ENCODE peak calls at places on chromosomes 6 and 20, in nine cellular contexts. G is HCT116, V is A549, Y is transverse colon, W is ovary, M is IMR-90, T is stomach, E is upper lobe of left lung, I is heart left ventricle. K is an unnamed sample.

GRCh38 chr20:45041464-45042337 is 59.2 kb downstream of the KCNS1 start:
- DNase-seq in V (peak; percentile 16), W (no peak), M (peak; percentile 65), I (no peak), G (peak; percentile 66), E (no peak), T (no peak), Y (peak; percentile 14), K (no peak)

GRCh38 chr6:89644864-89645263 is 6.3 kb upstream of the LYRM2 start:
- DNase-seq in I (no peak), T (no peak), V (no peak), G (no peak), Y (no peak), E (no peak), W (no peak), M (no peak), K (no peak)

GRCh38 chr6:153074761-153075160 is 56.3 kb downstream of the RGS17 start:
- DNase-seq in T (no peak), E (no peak), W (no peak), M (no peak), I (no peak), Y (no peak), G (no peak), V (no peak), K (no peak)

GRCh38 chr6:129621252-129621651 is 88.7 kb downstream of the ARHGAP18 start:
- DNase-seq in W (no peak), T (peak; percentile 34), V (peak; percentile 28), M (no peak), E (no peak), I (no peak), Y (peak; percentile 24), G (no peak), K (no peak)

GRCh38 chr6:83431545-83432165 is 804 bp upstream of the ME1 start:
- DNase-seq in E (no peak), M (no peak), I (no peak), Y (peak; percentile 85), W (no peak), G (peak; percentile 44), T (peak; percentile 48), V (peak; percentile 58), K (no peak)

GRCh38 chr6:44221291-44221960 is 2.0 kb upstream of the SLC29A1 start:
- DNase-seq in G (no peak), Y (peak; percentile 96), W (peak; percentile 92), M (peak; percentile 62), E (peak; percentile 93), I (peak; percentile 93), V (peak; percentile 87), T (peak; percentile 97), K (peak; percentile 97)

GRCh38 chr6:168363302-168363701 is 43.7 kb upstream of the DACT2 start:
- DNase-seq in Y (no peak), W (no peak), I (no peak), V (no peak), M (no peak), G (no peak), T (no peak), E (no peak), K (no peak)

GRCh38 chr20:2149507-2149906 is 47.9 kb downstream of the STK35 start:
- DNase-seq in G (no peak), M (peak; percentile 62), Y (no peak), E (no peak), V (no peak), W (no peak), T (no peak), I (no peak), K (no peak)

GRCh38 chr6:87199787-87200186 is 44.4 kb downstream of the ZNF292 start:
- DNase-seq in M (no peak), W (no peak), V (no peak), E (no peak), Y (no peak), I (peak; percentile 24), G (no peak), T (no peak), K (no peak)

GRCh38 chr6:102501615-102502014 is 1108.1 kb downstream of the GRIK2 start:
- DNase-seq in Y (no peak), G (no peak), M (no peak), E (no peak), T (no peak), V (no peak), W (no peak), I (no peak), K (no peak)

DNA sequence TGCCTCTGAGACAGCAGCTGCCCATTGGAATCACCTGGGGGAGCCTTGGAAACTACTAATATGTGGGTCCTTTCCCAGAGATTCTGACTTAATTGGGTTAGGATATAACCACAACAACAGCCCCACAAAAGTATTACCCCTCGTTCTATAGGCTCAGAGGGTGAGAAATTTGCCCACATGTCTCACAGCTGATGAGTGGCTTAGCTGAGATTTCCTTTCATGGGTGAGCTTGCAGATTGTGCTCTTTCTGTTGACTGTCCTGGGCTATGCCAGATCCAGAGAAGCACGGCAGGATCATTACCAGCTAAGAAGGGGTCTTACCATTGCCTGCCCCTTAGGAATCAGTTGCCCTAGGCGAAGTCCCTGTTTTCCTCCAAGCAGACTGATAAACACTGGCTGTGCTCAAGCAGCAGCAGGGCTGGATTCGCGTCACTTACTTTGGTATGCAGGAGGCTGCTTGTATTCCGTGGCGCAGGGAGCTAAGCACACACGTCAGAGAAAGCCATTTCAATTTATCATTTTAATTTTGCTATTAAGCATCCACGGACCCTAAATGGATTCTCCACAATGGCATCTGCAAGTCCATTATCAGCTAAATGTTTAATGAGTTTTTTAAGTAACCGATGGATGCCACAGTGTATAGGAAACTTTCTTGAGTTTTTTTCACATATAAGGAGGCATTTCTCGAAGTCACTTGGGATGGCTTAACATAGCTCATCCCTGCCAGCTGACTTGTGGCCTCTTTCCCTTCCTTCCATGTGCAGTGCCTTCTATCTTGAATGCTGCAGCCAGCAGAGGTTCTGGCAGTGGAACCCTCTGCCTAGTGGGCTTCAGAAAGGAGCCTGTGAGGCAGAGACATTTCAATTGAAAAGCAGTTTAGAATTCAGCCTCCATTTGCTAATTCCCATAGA is 51.6 kb downstream of the AKAP12 start:
- DNase-seq in Y (peak; percentile 51), I (peak; percentile 30), W (peak; percentile 83), V (no peak), T (no peak), G (no peak), E (no peak), M (peak; percentile 96), K (no peak)
- H3K4me3 ChIP-seq in Y (no peak overlapping the region), I (no peak overlapping the region), W (no peak overlapping the region), V (no peak overlapping the region), T (no peak overlapping the region), G (no peak overlapping the region), E (no peak overlapping the region), M (no peak overlapping the region), K (no peak overlapping the region)

GRCh38 chr6:9250852-9251251 is 815.5 kb upstream of the SLC35B3 start:
- DNase-seq in T (peak; percentile 57), W (no peak), Y (peak; percentile 12), V (peak; percentile 64), I (no peak), M (peak; percentile 53), G (peak; percentile 63), E (peak; percentile 25), K (peak; percentile 48)
- TF ChIP-seq CTCF in T (no peak), W (no peak), Y (peak; percentile 19), V (peak; percentile 67), I (peak; percentile 48), M (peak; percentile 55), G (peak; percentile 73), E (peak; percentile 29), K (peak; percentile 46)

GRCh38 chr6:42050011-42050896 is at the start of gene TAF8:
- DNase-seq in T (peak; percentile 90), G (peak; percentile 82), Y (peak; percentile 93), V (peak; percentile 88), W (peak; percentile 94), M (peak; percentile 92), I (peak; percentile 92), E (peak; percentile 94), K (peak; percentile 83)
- TF ChIP-seq POLR2A in T (no peak), G (peak; percentile 98), Y (peak; percentile 95), V (peak; percentile 98), W (peak; percentile 82), M (peak; percentile 98), I (peak; percentile 82), E (peak; percentile 73), K (peak; percentile 77)

GRCh38 chr6:166658115-166658791 is 31.2 kb upstream of the RPS6KA2 start:
- DNase-seq in W (no peak), E (no peak), Y (no peak), I (no peak), T (no peak), V (no peak), M (no peak), G (no peak), K (no peak)

GRCh38 chr6:166661329-166661728 is 34.3 kb upstream of the RPS6KA2 start:
- DNase-seq in I (no peak), W (no peak), M (no peak), G (no peak), V (no peak), Y (no peak), T (no peak), E (no peak), K (no peak)

GRCh38 chr6:166658792-166659150 is 31.7 kb upstream of the RPS6KA2 start:
- DNase-seq in E (no peak), M (no peak), Y (no peak), I (no peak), V (no peak), G (no peak), T (no peak), W (no peak), K (no peak)

GRCh38 chr6:166660157-166660686 is 33.2 kb upstream of the RPS6KA2 start:
- DNase-seq in I (no peak), G (no peak), E (no peak), W (no peak), V (no peak), T (no peak), M (no peak), Y (no peak), K (no peak)

GRCh38 chr6:166659581-166659980 is 32.5 kb upstream of the RPS6KA2 start:
- DNase-seq in G (no peak), T (no peak), E (no peak), W (no peak), M (no peak), I (no peak), V (no peak), Y (no peak), K (no peak)
- H3K4me3 ChIP-seq in G (no peak overlapping the region), T (no peak overlapping the region), E (no peak overlapping the region), W (no peak overlapping the region), M (no peak overlapping the region), I (no peak overlapping the region), V (no peak overlapping the region), Y (no peak overlapping the region), K (no peak overlapping the region)

GRCh38 chr20:41604002-41604401 is 14.2 kb downstream of the CHD6 start:
- DNase-seq in T (no peak), V (no peak), Y (no peak), E (no peak), W (no peak), G (no peak), M (no peak), I (no peak), K (no peak)
- TF ChIP-seq CTCF in T (no peak), V (peak; percentile 8), Y (no peak), E (no peak), W (no peak), G (no peak), M (no peak), I (no peak), K (peak; percentile 13)